ENCODE peak calls at places on chromosomes 11 and 22, in eight cellular contexts. D is K562, M is PC-9, A is neural progenitor cell, Z is hepatocyte, V is astrocyte, K is PC-3, P is GM23248. S is an unnamed sample.

GRCh38 chr11:116454020-116454645 is 318.7 kb downstream of the BUD13 start:
- DNase-seq in K (peak), P (peak), M (no peak), V (peak), D (peak), Z (peak), A (peak), S (peak)

GRCh38 chr22:42033263-42034181 is 34.9 kb downstream of the WBP2NL start:
- DNase-seq in M (no peak), D (no peak), K (no peak), P (no peak), A (no peak), Z (no peak), V (no peak), S (no peak)

GRCh38 chr11:125078516-125079140 is 15.5 kb downstream of the SLC37A2 start:
- DNase-seq in D (no peak), P (no peak), V (no peak), M (peak), Z (no peak), A (no peak), K (no peak), S (no peak)

GRCh38 chr11:8025123-8025522 is 38.0 kb downstream of the EIF3F start:
- DNase-seq in P (peak), K (no peak), D (no peak), M (no peak), Z (no peak), V (peak), A (no peak), S (peak)

GRCh38 chr11:90809581-90809980 is 586.7 kb upstream of the CHORDC1 start:
- DNase-seq in P (no peak), A (no peak), Z (no peak), M (no peak), K (no peak), V (no peak), D (no peak), S (no peak)

GRCh38 chr22:31737932-31738331 is 12.0 kb downstream of the PRR14L start:
- DNase-seq in V (no peak), Z (no peak), P (no peak), K (no peak), D (no peak), M (no peak), A (no peak), S (no peak)

GRCh38 chr11:44842219-44842618 is 108.5 kb downstream of the TP53I11 start:
- DNase-seq in A (no peak), P (peak), Z (no peak), V (peak), M (no peak), K (no peak), D (no peak), S (peak)

GRCh38 chr22:23832226-23833016 is 6.4 kb downstream of the DERL3 start:
- DNase-seq in A (no peak), Z (no peak), M (no peak), P (no peak), K (no peak), V (no peak), D (no peak), S (no peak)

GRCh38 chr22:47841166-47841565 is 1078.7 kb downstream of the TBC1D22A start:
- DNase-seq in Z (no peak), A (no peak), D (no peak), M (no peak), P (no peak), K (no peak), V (no peak), S (no peak)

GRCh38 chr11:1026163-1026450 is 10.4 kb downstream of the MUC6 start:
- DNase-seq in V (no peak), M (no peak), D (no peak), Z (no peak), A (no peak), K (no peak), P (no peak), S (no peak)

GRCh38 chr11:13010737-13011342 is 1.7 kb downstream of the RASSF10 start:
- DNase-seq in K (no peak), P (peak), D (no peak), Z (peak), A (peak), V (no peak), M (no peak), S (no peak)
- TF ChIP-seq EZH2 in K (no peak), P (no peak), D (no peak), Z (no peak), A (peak), V (peak), M (no peak), S (no peak)

DNA sequence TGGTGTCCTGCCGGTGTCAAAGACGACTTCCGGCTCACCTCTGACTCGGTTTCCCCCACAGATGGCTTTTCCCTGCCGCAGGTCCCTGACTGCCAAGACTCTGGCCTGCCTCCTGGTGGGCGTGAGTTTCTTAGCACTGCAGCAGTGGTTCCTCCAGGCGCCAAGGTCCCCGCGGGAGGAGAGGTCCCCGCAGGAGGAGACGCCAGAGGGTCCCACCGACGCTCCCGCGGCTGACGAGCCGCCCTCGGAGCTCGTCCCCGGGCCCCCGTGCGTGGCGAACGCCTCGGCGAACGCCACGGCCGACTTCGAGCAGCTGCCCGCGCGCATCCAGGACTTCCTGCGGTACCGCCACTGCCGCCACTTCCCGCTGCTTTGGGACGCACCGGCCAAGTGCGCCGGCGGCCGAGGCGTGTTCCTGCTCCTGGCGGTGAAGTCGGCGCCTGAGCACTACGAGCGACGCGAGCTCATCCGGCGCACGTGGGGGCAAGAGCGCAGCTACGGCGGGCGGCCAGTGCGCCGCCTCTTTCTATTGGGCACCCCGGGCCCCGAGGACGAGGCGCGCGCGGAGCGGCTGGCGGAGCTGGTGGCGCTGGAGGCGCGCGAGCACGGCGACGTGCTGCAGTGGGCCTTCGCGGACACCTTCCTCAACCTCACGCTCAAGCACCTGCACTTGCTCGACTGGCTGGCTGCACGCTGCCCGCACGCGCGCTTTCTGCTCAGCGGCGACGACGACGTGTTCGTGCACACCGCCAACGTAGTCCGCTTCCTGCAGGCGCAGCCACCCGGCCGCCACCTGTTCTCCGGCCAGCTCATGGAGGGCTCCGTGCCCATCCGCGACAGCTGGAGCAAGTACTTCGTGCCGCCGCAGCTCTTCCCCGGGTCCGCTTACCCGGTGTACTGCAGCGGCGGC is 5.5 kb downstream of the B3GNT6 start:
- DNase-seq in Z (peak), K (no peak), M (no peak), P (peak), A (peak), D (no peak), V (peak), S (peak)
- TF ChIP-seq EZH2 in Z (no peak), K (no peak), M (no peak), P (no peak), A (peak), D (no peak), V (peak), S (peak)

GRCh38 chr11:32433249-32434115 is 1.9 kb downstream of the WT1 start:
- DNase-seq in V (no peak), A (peak), K (no peak), P (no peak), Z (no peak), D (peak), M (no peak), S (no peak)
- TF ChIP-seq EZH2 in V (peak), A (peak), K (no peak), P (peak), Z (peak), D (no peak), M (no peak), S (peak)

DNA sequence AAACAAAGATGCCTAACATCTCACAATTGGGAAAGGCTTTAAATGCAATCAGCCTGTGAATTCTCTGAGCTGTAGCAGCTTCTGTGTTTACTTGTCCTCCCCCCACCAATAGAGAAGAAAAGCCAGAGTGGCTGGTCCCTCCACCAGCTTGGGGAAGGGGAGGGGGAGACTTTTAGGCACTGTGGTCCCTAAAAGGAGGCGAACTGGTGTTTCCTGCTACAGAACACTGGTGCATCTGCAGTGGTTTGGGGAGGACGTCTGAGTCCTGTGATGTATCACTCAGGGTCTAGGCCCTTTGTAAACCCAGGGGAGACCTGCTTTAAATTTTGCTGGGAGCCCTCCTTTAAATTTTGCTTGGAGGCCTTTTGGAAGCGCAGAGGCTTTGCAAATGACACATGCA is 16.9 kb downstream of the TNRC6B start:
- DNase-seq in Z (no peak), V (no peak), D (no peak), M (no peak), A (no peak), K (no peak), P (no peak), S (no peak)
- TF ChIP-seq EZH2 in Z (no peak), V (no peak), D (no peak), M (no peak), A (no peak), K (no peak), P (no peak), S (no peak)

DNA sequence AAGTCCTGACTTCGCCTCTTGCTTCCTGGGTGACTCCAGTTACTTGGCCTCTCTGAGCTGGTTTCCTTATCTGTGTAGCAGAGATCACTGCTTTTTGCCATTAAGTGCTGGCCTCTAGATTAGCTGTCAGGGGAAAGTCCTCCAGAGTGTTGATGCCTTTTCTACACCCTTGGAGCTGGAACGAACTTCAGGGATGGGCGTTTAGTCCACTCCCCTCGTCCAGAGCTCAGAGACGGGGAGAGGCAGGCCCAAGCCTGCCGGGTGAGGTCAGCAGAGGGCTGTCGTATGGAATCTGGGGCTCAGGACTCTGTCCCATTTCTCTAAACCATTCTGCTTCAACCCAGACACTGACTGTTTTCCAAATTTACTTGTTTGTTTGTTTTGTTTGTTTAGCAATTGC is 75.0 kb downstream of the KIAA1671 start:
- DNase-seq in D (no peak), M (no peak), A (no peak), V (no peak), P (no peak), Z (peak), K (no peak), S (no peak)
- TF ChIP-seq EZH2 in D (no peak), M (no peak), A (no peak), V (no peak), P (no peak), Z (no peak), K (no peak), S (no peak)

GRCh38 chr11:6260207-6260726 is 629 bp downstream of the CCKBR start:
- DNase-seq in Z (no peak), P (no peak), M (no peak), K (no peak), V (no peak), A (no peak), D (no peak), S (no peak)
- TF ChIP-seq EZH2 in Z (no peak), P (peak), M (no peak), K (no peak), V (no peak), A (no peak), D (no peak), S (peak)

GRCh38 chr11:20208622-20209090 is 48.4 kb upstream of the DBX1 start:
- DNase-seq in V (no peak), Z (no peak), K (no peak), D (no peak), A (peak), P (no peak), M (no peak), S (no peak)
- TF ChIP-seq EZH2 in V (no peak), Z (no peak), K (no peak), D (no peak), A (no peak), P (no peak), M (no peak), S (no peak)

GRCh38 chr11:2144549-2145220 is 5.5 kb upstream of the IGF2 start:
- DNase-seq in V (no peak), D (no peak), K (no peak), Z (no peak), P (no peak), A (no peak), M (no peak), S (no peak)
- TF ChIP-seq EZH2 in V (no peak), D (no peak), K (no peak), Z (no peak), P (peak), A (no peak), M (no peak), S (no peak)

DNA sequence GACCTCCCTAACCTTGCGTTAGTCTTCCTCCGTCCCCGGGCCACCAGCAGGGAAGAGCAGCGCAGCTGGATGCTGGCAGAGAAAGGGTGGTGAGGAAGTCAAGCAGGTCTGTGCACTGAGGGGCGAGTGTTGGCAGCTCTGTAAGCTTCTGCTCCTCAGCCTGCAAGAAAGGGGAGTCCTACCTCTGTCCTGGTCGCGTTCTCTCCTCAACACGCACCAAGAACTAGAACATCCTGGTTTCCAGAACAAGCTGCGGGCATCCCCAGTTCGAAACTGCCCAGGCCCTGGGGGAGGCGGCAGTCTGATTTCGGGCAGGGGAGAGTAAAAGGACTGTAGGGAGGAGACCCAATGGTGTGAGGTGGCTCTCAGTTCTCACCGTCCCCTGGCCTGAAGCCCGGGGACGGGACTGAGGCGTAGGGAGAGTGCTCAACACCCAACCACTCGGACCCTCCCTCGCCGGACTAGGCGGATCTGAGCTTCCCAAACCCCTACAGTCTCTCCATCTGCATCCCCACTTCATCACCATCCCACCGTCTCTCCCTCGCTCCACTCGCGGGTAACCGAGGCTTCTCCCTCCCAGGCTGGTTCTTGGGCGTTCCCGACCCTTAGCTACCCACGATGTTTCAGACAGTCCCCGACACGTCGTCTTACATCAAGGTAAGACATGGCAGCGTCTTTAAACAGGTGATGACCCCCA is 7.7 kb upstream of the FLI1 start:
- DNase-seq in A (peak), M (no peak), P (no peak), K (no peak), V (no peak), D (no peak), Z (no peak), S (no peak)
- TF ChIP-seq EZH2 in A (peak), M (no peak), P (no peak), K (no peak), V (peak), D (no peak), Z (no peak), S (no peak)

GRCh38 chr11:20601221-20601914 is 2.0 kb downstream of the SLC6A5 start:
- DNase-seq in P (no peak), K (no peak), D (no peak), M (no peak), A (peak), V (no peak), Z (no peak), S (no peak)

GRCh38 chr11:20604864-20605601 is 5.6 kb downstream of the SLC6A5 start:
- DNase-seq in K (no peak), V (no peak), M (no peak), D (no peak), Z (no peak), P (no peak), A (no peak), S (no peak)

GRCh38 chr11:20604295-20604803 is 4.9 kb downstream of the SLC6A5 start:
- DNase-seq in A (no peak), V (no peak), K (no peak), M (no peak), Z (no peak), D (no peak), P (no peak), S (no peak)

GRCh38 chr11:20608938-20609337 is 9.5 kb downstream of the SLC6A5 start:
- DNase-seq in P (peak), D (no peak), Z (no peak), V (no peak), K (no peak), M (no peak), A (no peak), S (no peak)

DNA sequence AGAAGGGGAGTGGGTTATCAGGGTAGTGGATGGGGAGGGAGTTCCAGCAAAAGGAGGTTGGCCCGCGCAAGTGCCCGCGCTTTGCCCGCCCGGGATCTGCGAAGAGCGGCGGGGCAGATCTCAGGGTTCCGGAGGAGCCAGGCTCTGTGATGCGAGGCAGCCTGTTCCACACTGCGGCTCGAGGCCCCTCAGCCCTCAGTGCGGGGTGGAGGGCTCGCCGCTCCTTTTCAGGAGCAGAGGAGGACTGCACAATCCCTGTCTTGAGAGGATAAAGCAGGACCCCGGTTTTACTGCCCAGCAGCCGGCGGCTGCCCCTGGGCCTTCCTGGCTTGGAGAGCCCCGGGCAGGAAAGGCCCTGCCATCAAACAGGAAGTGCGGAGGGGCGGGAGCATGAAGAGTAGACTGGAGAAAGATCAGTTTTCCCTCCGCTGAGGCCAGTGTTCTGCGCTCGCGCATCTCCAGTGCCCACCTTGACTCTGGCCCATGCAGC is 6.2 kb downstream of the SLC6A5 start:
- DNase-seq in M (no peak), P (no peak), Z (no peak), K (no peak), V (no peak), D (no peak), A (no peak), S (no peak)
- TF ChIP-seq EZH2 in M (no peak), P (no peak), Z (no peak), K (no peak), V (peak), D (no peak), A (no peak), S (no peak)

S was measured in fibroblast of lung.